ENCODE peak calls at places on chromosomes 1 and 21, in four cellular contexts. P is heart left ventricle, K is GM23338, X is MCF 10A. D is an unnamed sample.

GRCh38 chr1:103284270-103284669 is 175.9 kb upstream of the COL11A1 start:
- DNase-seq in P (no peak), K (no peak), X (no peak), D (no peak)

GRCh38 chr21:38712076-38712475 is 93.7 kb upstream of the ETS2 start:
- DNase-seq in P (no peak), K (peak; percentile 77), X (peak; percentile 61), D (no peak)

GRCh38 chr1:41536296-41536695 is 51.8 kb upstream of the EDN2 start:
- DNase-seq in P (no peak), K (no peak), X (no peak), D (no peak)

GRCh38 chr1:170097449-170097948 is 23.0 kb upstream of the KIFAP3 start:
- DNase-seq in P (no peak), K (no peak), X (no peak), D (no peak)

GRCh38 chr1:11610629-11611180 is 43.5 kb downstream of the FBXO2 start:
- DNase-seq in P (no peak), K (no peak), X (no peak), D (no peak)

GRCh38 chr1:177383715-177384114 is 213.0 kb downstream of the BRINP2 start:
- DNase-seq in P (no peak), K (no peak), X (no peak), D (no peak)

GRCh38 chr1:60764489-60764888 is 317.9 kb upstream of the NFIA start:
- DNase-seq in P (no peak), K (no peak), X (no peak), D (no peak)

GRCh38 chr1:154431586-154432373 is 26.6 kb downstream of the IL6R start:
- DNase-seq in P (no peak), K (no peak), X (peak; percentile 94), D (no peak)

GRCh38 chr21:33024278-33025103 is 1.2 kb upstream of the OLIG2 start:
- DNase-seq in P (no peak), K (peak; percentile 45), X (no peak), D (no peak)

GRCh38 chr1:194394676-194395075 is 1208.3 kb upstream of the B3GALT2 start:
- DNase-seq in P (no peak), K (no peak), X (no peak), D (no peak)

GRCh38 chr1:158289722-158290570 is at the start of gene CD1C:
- DNase-seq in P (no peak), K (no peak), X (no peak), D (no peak)

GRCh38 chr1:206691604-206692003 is 6.9 kb downstream of the MAPKAPK2 start:
- DNase-seq in P (no peak), K (no peak), X (no peak), D (no peak)

GRCh38 chr1:14165289-14165867 is 433.1 kb upstream of the KAZN start:
- DNase-seq in P (no peak), K (peak; percentile 23), X (no peak), D (no peak)

GRCh38 chr1:168932539-168932938 is 174.0 kb upstream of the ATP1B1 start:
- DNase-seq in P (no peak), K (no peak), X (peak; percentile 51), D (no peak)

GRCh38 chr1:211928993-211929637 is 98.6 kb upstream of the LPGAT1 start:
- DNase-seq in P (no peak), K (peak; percentile 60), X (peak; percentile 96), D (no peak)

GRCh38 chr1:204314893-204315735 is 44.6 kb downstream of the PLEKHA6 start:
- DNase-seq in P (no peak), K (no peak), X (no peak), D (no peak)

GRCh38 chr1:164754088-164754600 is 195.2 kb downstream of the PBX1 start:
- DNase-seq in P (peak; percentile 29), K (no peak), X (no peak), D (no peak)

GRCh38 chr1:200410566-200410878 is 686 bp upstream of the ZNF281 start:
- DNase-seq in P (no peak), K (peak; percentile 91), X (peak; percentile 90), D (no peak)

GRCh38 chr1:21392587-21393263 is 47.2 kb upstream of the NBPF3 start:
- DNase-seq in P (no peak), K (no peak), X (no peak), D (no peak)

GRCh38 chr1:215777370-215777925 is 210.3 kb downstream of the KCTD3 start:
- DNase-seq in P (no peak), K (no peak), X (peak; percentile 41), D (no peak)

GRCh38 chr21:37907076-37907475 is 9.2 kb downstream of the KCNJ6 start:
- DNase-seq in P (no peak), K (no peak), X (no peak), D (no peak)

GRCh38 chr1:232575524-232576040 is 54.4 kb downstream of the SIPA1L2 start:
- DNase-seq in P (no peak), K (no peak), X (peak; percentile 77), D (no peak)

GRCh38 chr1:235513495-235514366 is 9.5 kb upstream of the B3GALNT2 start:
- DNase-seq in P (peak; percentile 23), K (peak; percentile 87), X (peak; percentile 94), D (no peak)

GRCh38 chr1:161379071-161379470 is 11.4 kb upstream of the CFAP126 start:
- DNase-seq in P (peak; percentile 86), K (peak; percentile 33), X (no peak), D (no peak)

GRCh38 chr1:98046031-98046641 is 125.3 kb upstream of the DPYD start:
- DNase-seq in P (no peak), K (peak; percentile 63), X (peak; percentile 40), D (no peak)

GRCh38 chr1:191343816-191344215 is 814.4 kb upstream of the RGS18 start:
- DNase-seq in P (no peak), K (no peak), X (peak; percentile 56), D (no peak)

GRCh38 chr21:35885942-35886541 is 174.3 kb downstream of the SETD4 start:
- DNase-seq in P (no peak), K (peak; percentile 10), X (peak; percentile 4), D (no peak)

GRCh38 chr21:38306833-38307232 is 50.0 kb downstream of the KCNJ15 start:
- DNase-seq in P (no peak), K (no peak), X (peak; percentile 97), D (no peak)

GRCh38 chr1:90402893-90403849 is 313.9 kb downstream of the BARHL2 start:
- DNase-seq in P (no peak), K (peak; percentile 45), X (peak; percentile 98), D (no peak)